ENCODE peak calls at places on chromosome 16, in nine cellular contexts. K is GF-D8; H is NCI-H1092 treated with DMSO at 0.1 percent for 48 hours; R is NCI-H69; I is heart left ventricle; N is NCI-H2171; M is AG09319; T is stimulated activated CD8-positive, alpha-beta memory T cell treated with anti-CD3 and anti-CD28 coated beads, Interleukin-12 subunit alpha, Interleukin-12 subunit beta, amount 100 ng/mL, for 4 hours; Y is tibial artery. X is an unnamed sample.

GRCh38 chr16:10168258-10168657 is 14.0 kb downstream of the GRIN2A start:
- DNase-seq in K (no peak), H (no peak), R (no peak), I (no peak), N (no peak), M (peak), T (no peak), Y (no peak), X (peak)

GRCh38 chr16:4316103-4316731 is 350 bp downstream of the GLIS2 start:
- DNase-seq in K (no peak), H (peak), R (peak), I (no peak), N (no peak), M (no peak), T (no peak), Y (no peak), X (no peak)

GRCh38 chr16:1144476-1145382 is 8.2 kb upstream of the CACNA1H start:
- DNase-seq in K (no peak), H (peak), R (peak), I (no peak), N (no peak), M (no peak), T (no peak), Y (no peak), X (no peak)

GRCh38 chr16:86406056-86406455 is 104.3 kb upstream of the FOXF1 start:
- DNase-seq in K (no peak), H (no peak), R (no peak), I (no peak), N (no peak), M (no peak), T (no peak), Y (no peak), X (no peak)

GRCh38 chr16:35598696-35599332 is 2139.4 kb downstream of the TP53TG3F start:
- DNase-seq in K (no peak), H (no peak), R (no peak), I (no peak), N (no peak), M (no peak), T (no peak), Y (no peak), X (no peak)

GRCh38 chr16:86531193-86531550 is 20.8 kb downstream of the FOXF1 start:
- DNase-seq in K (no peak), H (no peak), R (no peak), I (peak), N (no peak), M (no peak), T (no peak), Y (no peak), X (no peak)

GRCh38 chr16:77721752-77722314 is 481 bp upstream of the NUDT7 start:
- DNase-seq in K (no peak), H (no peak), R (no peak), I (no peak), N (no peak), M (no peak), T (no peak), Y (no peak), X (no peak)

GRCh38 chr16:87607223-87607622 is 4.9 kb downstream of the JPH3 start:
- DNase-seq in K (no peak), H (no peak), R (no peak), I (no peak), N (no peak), M (no peak), T (no peak), Y (no peak), X (no peak)

GRCh38 chr16:69727916-69728270 is 1.5 kb upstream of the NQO1 start:
- DNase-seq in K (no peak), H (peak), R (peak), I (no peak), N (no peak), M (no peak), T (no peak), Y (no peak), X (no peak)

GRCh38 chr16:47567321-47567720 is 106.2 kb downstream of the PHKB start:
- DNase-seq in K (peak), H (no peak), R (no peak), I (no peak), N (no peak), M (no peak), T (no peak), Y (no peak), X (no peak)

GRCh38 chr16:972316-973002 is 1.7 kb upstream of the LMF1 start:
- DNase-seq in K (no peak), H (no peak), R (no peak), I (no peak), N (no peak), M (no peak), T (no peak), Y (no peak), X (no peak)

GRCh38 chr16:17335826-17336492 is 134.8 kb downstream of the XYLT1 start:
- DNase-seq in K (no peak), H (peak), R (no peak), I (no peak), N (peak), M (no peak), T (no peak), Y (peak), X (no peak)

GRCh38 chr16:67207857-67208524 is 9.1 kb downstream of the ELMO3 start:
- DNase-seq in K (no peak), H (no peak), R (no peak), I (no peak), N (no peak), M (no peak), T (no peak), Y (no peak), X (no peak)

GRCh38 chr16:23469814-23470213 is 16.8 kb upstream of the COG7 start:
- DNase-seq in K (no peak), H (no peak), R (peak), I (no peak), N (peak), M (no peak), T (no peak), Y (no peak), X (no peak)

GRCh38 chr16:11093578-11094074 is 149.3 kb downstream of the CLEC16A start:
- DNase-seq in K (no peak), H (no peak), R (no peak), I (no peak), N (no peak), M (no peak), T (no peak), Y (no peak), X (no peak)

GRCh38 chr16:69482410-69482951 is 58.1 kb downstream of the CYB5B start:
- DNase-seq in K (no peak), H (peak), R (peak), I (peak), N (peak), M (peak), T (no peak), Y (peak), X (peak)